ENCODE peak calls at places on chromosome 21, in eight cellular contexts. Q is NCI-H345; U is astrocyte of the spinal cord; T is AG08396; H is hepatic stellate cell; G is stimulated activated CD4-positive, alpha-beta T cell treated with anti-CD3 and anti-CD28 coated beads, Interleukin-12 subunit alpha, Interleukin-12 subunit beta, amount 100 ng/mL, for 24 hours; W is K562; B is keratinocyte. M is an unnamed sample.

GRCh38 chr21:45051580-45052434 is 22.6 kb upstream of the ADARB1 start:
- DNase-seq in Q (no peak), U (no peak), T (no peak), H (no peak), G (no peak), W (no peak), B (no peak), M (no peak)

GRCh38 chr21:45494135-45494850 is 47.9 kb downstream of the SLC19A1 start:
- DNase-seq in Q (no peak), U (no peak), T (no peak), H (no peak), G (no peak), W (no peak), B (no peak), M (no peak)

GRCh38 chr21:40243676-40244075 is 376.4 kb downstream of the PCP4 start:
- DNase-seq in Q (no peak), U (no peak), T (no peak), H (no peak), G (no peak), W (no peak), B (no peak), M (no peak)

GRCh38 chr21:33360281-33360680 is 35.5 kb downstream of the IFNAR1 start:
- DNase-seq in Q (no peak), U (peak), T (peak), H (peak), G (no peak), W (no peak), B (no peak), M (peak)

GRCh38 chr21:28746166-28746565 is 246.5 kb downstream of the LTN1 start:
- DNase-seq in Q (no peak), U (no peak), T (no peak), H (no peak), G (no peak), W (no peak), B (no peak), M (no peak)

GRCh38 chr21:45217010-45217409 is 70.7 kb downstream of the POFUT2 start:
- DNase-seq in Q (no peak), U (no peak), T (no peak), H (no peak), G (no peak), W (no peak), B (no peak), M (no peak)

GRCh38 chr21:32687946-32688345 is 39.9 kb downstream of the SYNJ1 start:
- DNase-seq in Q (no peak), U (no peak), T (no peak), H (no peak), G (no peak), W (no peak), B (no peak), M (no peak)

GRCh38 chr21:33028271-33028670 is 2.5 kb downstream of the OLIG2 start:
- DNase-seq in Q (no peak), U (no peak), T (peak), H (no peak), G (no peak), W (no peak), B (no peak), M (no peak)

GRCh38 chr21:27359141-27359540 is 392.3 kb upstream of the ADAMTS5 start:
- DNase-seq in Q (no peak), U (peak), T (no peak), H (no peak), G (no peak), W (no peak), B (no peak), M (peak)

GRCh38 chr21:46393941-46394818 is 64.5 kb upstream of the DIP2A start:
- DNase-seq in Q (peak), U (peak), T (no peak), H (no peak), G (no peak), W (no peak), B (no peak), M (no peak)

GRCh38 chr21:45532826-45533730 is 9.2 kb downstream of the SLC19A1 start:
- DNase-seq in Q (no peak), U (no peak), T (no peak), H (no peak), G (no peak), W (no peak), B (no peak), M (no peak)

GRCh38 chr21:37700641-37701202 is 215.5 kb downstream of the KCNJ6 start:
- DNase-seq in Q (peak), U (peak), T (peak), H (peak), G (no peak), W (peak), B (peak), M (peak)

GRCh38 chr21:45971487-45972352 is 9.8 kb upstream of the COL6A1 start:
- DNase-seq in Q (no peak), U (peak), T (peak), H (peak), G (no peak), W (no peak), B (no peak), M (peak)

GRCh38 chr21:45460011-45460565 is 55.1 kb downstream of the COL18A1 start:
- DNase-seq in Q (no peak), U (no peak), T (no peak), H (no peak), G (no peak), W (no peak), B (no peak), M (no peak)

GRCh38 chr21:26067836-26068401 is 102.7 kb downstream of the APP start:
- DNase-seq in Q (no peak), U (no peak), T (no peak), H (no peak), G (no peak), W (no peak), B (no peak), M (no peak)

GRCh38 chr21:21383126-21383525 is 384.9 kb downstream of the NCAM2 start:
- DNase-seq in Q (no peak), U (peak), T (no peak), H (no peak), G (no peak), W (no peak), B (no peak), M (peak)

GRCh38 chr21:35217504-35218060 is 168.5 kb upstream of the RUNX1 start:
- DNase-seq in Q (peak), U (peak), T (peak), H (peak), G (peak), W (no peak), B (peak), M (peak)

GRCh38 chr21:38821248-38821647 is 15.5 kb downstream of the ETS2 start:
- DNase-seq in Q (no peak), U (no peak), T (no peak), H (no peak), G (no peak), W (no peak), B (no peak), M (no peak)

GRCh38 chr21:37073417-37074194 is 552 bp downstream of the TTC3 start:
- DNase-seq in Q (peak), U (peak), T (peak), H (peak), G (peak), W (peak), B (no peak), M (peak)

GRCh38 chr21:28938726-28939125 is 54.0 kb downstream of the LTN1 start:
- DNase-seq in Q (no peak), U (no peak), T (no peak), H (no peak), G (no peak), W (no peak), B (no peak), M (no peak)

GRCh38 chr21:34875830-34876229 is 173.3 kb downstream of the RUNX1 start:
- DNase-seq in Q (no peak), U (peak), T (no peak), H (no peak), G (no peak), W (no peak), B (no peak), M (no peak)

GRCh38 chr21:45270306-45270821 is 17.3 kb downstream of the POFUT2 start:
- DNase-seq in Q (no peak), U (no peak), T (no peak), H (no peak), G (no peak), W (no peak), B (no peak), M (no peak)

GRCh38 chr21:45132841-45133573 is 58.6 kb downstream of the ADARB1 start:
- DNase-seq in Q (no peak), U (no peak), T (no peak), H (no peak), G (no peak), W (no peak), B (no peak), M (no peak)

GRCh38 chr21:28431022-28431421 is 561.7 kb downstream of the LTN1 start:
- DNase-seq in Q (no peak), U (no peak), T (no peak), H (no peak), G (no peak), W (no peak), B (no peak), M (no peak)

GRCh38 chr21:38903578-38904193 is 98.0 kb downstream of the ETS2 start:
- DNase-seq in Q (no peak), U (no peak), T (no peak), H (no peak), G (no peak), W (no peak), B (peak), M (no peak)